ENCODE peak calls at places on chromosomes 4 and X, in ten cellular contexts. One of them, this sample, is unnamed. For H3K4me1, the result is how much of the 10 kb centered on the place peaks cover.

GRCh38 chr4:76690091-76690905 is 207.6 kb downstream of the SOWAHB start:
- DNase-seq in right lobe of liver: peak
- DNase-seq in heart left ventricle: no peak
- DNase-seq in GM12878: no peak
- DNase-seq in spleen: no peak
- DNase-seq in uterus: no peak
- DNase-seq in prostate gland: no peak
- DNase-seq in A549: peak
- DNase-seq in esophagus squamous epithelium: no peak
- DNase-seq in K562: no peak
- DNase-seq in this sample: no peak

GRCh38 chr4:146643812-146644401 is 5.2 kb downstream of the POU4F2 start:
- DNase-seq in heart left ventricle: no peak
- DNase-seq in esophagus squamous epithelium: no peak
- DNase-seq in prostate gland: no peak
- DNase-seq in GM12878: no peak
- DNase-seq in spleen: no peak
- DNase-seq in right lobe of liver: no peak
- DNase-seq in A549: no peak
- DNase-seq in K562: no peak
- DNase-seq in uterus: no peak
- DNase-seq in this sample: no peak

GRCh38 chr4:84855774-84856173 is 110.7 kb downstream of the WDFY3 start:
- DNase-seq in heart left ventricle: no peak
- DNase-seq in K562: no peak
- DNase-seq in uterus: no peak
- DNase-seq in spleen: no peak
- DNase-seq in prostate gland: peak
- DNase-seq in right lobe of liver: no peak
- DNase-seq in GM12878: no peak
- DNase-seq in esophagus squamous epithelium: no peak
- DNase-seq in A549: no peak
- DNase-seq in this sample: peak

GRCh38 chr4:8182858-8183725 is 16.0 kb upstream of the SH3TC1 start:
- DNase-seq in spleen: peak
- DNase-seq in prostate gland: peak
- DNase-seq in A549: peak
- DNase-seq in GM12878: no peak
- DNase-seq in right lobe of liver: peak
- DNase-seq in K562: peak
- DNase-seq in esophagus squamous epithelium: no peak
- DNase-seq in heart left ventricle: peak
- DNase-seq in uterus: peak
- DNase-seq in this sample: peak

GRCh38 chr4:41080964-41081363 is 133.4 kb downstream of the APBB2 start:
- DNase-seq in GM12878: no peak
- DNase-seq in spleen: no peak
- DNase-seq in K562: no peak
- DNase-seq in A549: no peak
- DNase-seq in right lobe of liver: no peak
- DNase-seq in uterus: no peak
- DNase-seq in esophagus squamous epithelium: no peak
- DNase-seq in heart left ventricle: no peak
- DNase-seq in prostate gland: no peak
- DNase-seq in this sample: no peak

GRCh38 chr4:38728651-38729141 is 54.1 kb downstream of the TLR10 start:
- DNase-seq in esophagus squamous epithelium: no peak
- DNase-seq in spleen: no peak
- DNase-seq in uterus: no peak
- DNase-seq in K562: no peak
- DNase-seq in right lobe of liver: no peak
- DNase-seq in heart left ventricle: no peak
- DNase-seq in A549: no peak
- DNase-seq in prostate gland: peak
- DNase-seq in GM12878: no peak
- DNase-seq in this sample: peak

GRCh38 chr4:8540072-8540471 is 40.1 kb upstream of the GPR78 start:
- DNase-seq in spleen: peak
- DNase-seq in uterus: no peak
- DNase-seq in GM12878: peak
- DNase-seq in prostate gland: no peak
- DNase-seq in A549: no peak
- DNase-seq in esophagus squamous epithelium: no peak
- DNase-seq in heart left ventricle: no peak
- DNase-seq in right lobe of liver: no peak
- DNase-seq in K562: no peak
- DNase-seq in this sample: no peak

GRCh38 chr4:184688447-184688846 is 38.9 kb downstream of the PRIMPOL start:
- DNase-seq in K562: no peak
- DNase-seq in right lobe of liver: no peak
- DNase-seq in esophagus squamous epithelium: no peak
- DNase-seq in prostate gland: no peak
- DNase-seq in spleen: no peak
- DNase-seq in uterus: no peak
- DNase-seq in heart left ventricle: no peak
- DNase-seq in GM12878: no peak
- DNase-seq in A549: peak
- DNase-seq in this sample: no peak

GRCh38 chr4:147590249-147590920 is 26.8 kb upstream of the TMEM184C start:
- DNase-seq in right lobe of liver: no peak
- DNase-seq in esophagus squamous epithelium: no peak
- DNase-seq in K562: peak
- DNase-seq in prostate gland: peak
- DNase-seq in heart left ventricle: no peak
- DNase-seq in spleen: no peak
- DNase-seq in A549: peak
- DNase-seq in GM12878: no peak
- DNase-seq in uterus: peak
- DNase-seq in this sample: peak

GRCh38 chr4:22167201-22167600 is 218.6 kb upstream of the KCNIP4 start:
- DNase-seq in spleen: no peak
- DNase-seq in esophagus squamous epithelium: no peak
- DNase-seq in prostate gland: no peak
- DNase-seq in A549: no peak
- DNase-seq in uterus: no peak
- DNase-seq in K562: no peak
- DNase-seq in heart left ventricle: no peak
- DNase-seq in right lobe of liver: no peak
- DNase-seq in GM12878: no peak
- DNase-seq in this sample: no peak

GRCh38 chr4:16269742-16270522 is 43.7 kb upstream of the TAPT1 start:
- DNase-seq in spleen: no peak
- DNase-seq in uterus: no peak
- DNase-seq in GM12878: no peak
- DNase-seq in heart left ventricle: no peak
- DNase-seq in right lobe of liver: no peak
- DNase-seq in prostate gland: no peak
- DNase-seq in esophagus squamous epithelium: no peak
- DNase-seq in K562: no peak
- DNase-seq in A549: no peak
- DNase-seq in this sample: no peak

GRCh38 chrX:125628435-125628834 is 308.8 kb downstream of the TEX13C start:
- DNase-seq in A549: no peak
- DNase-seq in prostate gland: no peak
- DNase-seq in esophagus squamous epithelium: no peak
- DNase-seq in right lobe of liver: no peak
- DNase-seq in K562: no peak
- DNase-seq in GM12878: no peak
- DNase-seq in spleen: no peak
- DNase-seq in uterus: no peak
- DNase-seq in heart left ventricle: no peak
- DNase-seq in this sample: no peak

GRCh38 chrX:155028749-155029360 is 2.2 kb downstream of the FUNDC2 start:
- DNase-seq in spleen: no peak
- DNase-seq in heart left ventricle: no peak
- DNase-seq in A549: no peak
- DNase-seq in K562: no peak
- DNase-seq in uterus: no peak
- DNase-seq in right lobe of liver: no peak
- DNase-seq in esophagus squamous epithelium: no peak
- DNase-seq in prostate gland: no peak
- DNase-seq in GM12878: no peak
- DNase-seq in this sample: no peak

DNA sequence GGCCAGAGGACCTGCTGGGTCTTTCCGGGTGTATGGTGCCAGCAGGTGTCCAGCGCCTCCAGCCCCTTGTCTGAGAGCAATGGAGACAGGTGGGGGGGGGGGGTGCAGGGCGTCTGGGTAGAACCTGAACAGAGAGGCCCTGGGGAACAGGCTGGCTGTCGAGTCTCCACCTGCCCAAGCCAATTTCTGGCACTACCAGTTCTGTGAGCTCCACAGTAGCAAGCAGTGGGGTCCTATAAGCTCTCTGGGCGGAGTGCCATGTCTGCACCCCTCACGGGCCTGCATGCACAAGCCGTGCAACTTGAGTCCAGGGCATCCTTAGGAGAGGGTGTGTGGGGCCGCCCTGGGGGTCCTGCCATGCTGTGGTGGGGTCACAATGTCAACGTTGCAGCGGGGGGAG is 10.1 kb upstream of the FGFR3 start:
- DNase-seq in heart left ventricle: no peak
- DNase-seq in right lobe of liver: no peak
- DNase-seq in uterus: no peak
- DNase-seq in prostate gland: no peak
- DNase-seq in spleen: no peak
- DNase-seq in K562: no peak
- DNase-seq in A549: no peak
- DNase-seq in esophagus squamous epithelium: no peak
- DNase-seq in GM12878: no peak
- DNase-seq in this sample: no peak
- H3K4me1 ChIP-seq in heart left ventricle: under half
- H3K4me1 ChIP-seq in right lobe of liver: under half
- H3K4me1 ChIP-seq in uterus: under half
- H3K4me1 ChIP-seq in prostate gland: under half
- H3K4me1 ChIP-seq in spleen: under half
- H3K4me1 ChIP-seq in K562: under half
- H3K4me1 ChIP-seq in A549: under half
- H3K4me1 ChIP-seq in esophagus squamous epithelium: half or more
- H3K4me1 ChIP-seq in GM12878: under half
- H3K4me1 ChIP-seq in this sample: under half

DNA sequence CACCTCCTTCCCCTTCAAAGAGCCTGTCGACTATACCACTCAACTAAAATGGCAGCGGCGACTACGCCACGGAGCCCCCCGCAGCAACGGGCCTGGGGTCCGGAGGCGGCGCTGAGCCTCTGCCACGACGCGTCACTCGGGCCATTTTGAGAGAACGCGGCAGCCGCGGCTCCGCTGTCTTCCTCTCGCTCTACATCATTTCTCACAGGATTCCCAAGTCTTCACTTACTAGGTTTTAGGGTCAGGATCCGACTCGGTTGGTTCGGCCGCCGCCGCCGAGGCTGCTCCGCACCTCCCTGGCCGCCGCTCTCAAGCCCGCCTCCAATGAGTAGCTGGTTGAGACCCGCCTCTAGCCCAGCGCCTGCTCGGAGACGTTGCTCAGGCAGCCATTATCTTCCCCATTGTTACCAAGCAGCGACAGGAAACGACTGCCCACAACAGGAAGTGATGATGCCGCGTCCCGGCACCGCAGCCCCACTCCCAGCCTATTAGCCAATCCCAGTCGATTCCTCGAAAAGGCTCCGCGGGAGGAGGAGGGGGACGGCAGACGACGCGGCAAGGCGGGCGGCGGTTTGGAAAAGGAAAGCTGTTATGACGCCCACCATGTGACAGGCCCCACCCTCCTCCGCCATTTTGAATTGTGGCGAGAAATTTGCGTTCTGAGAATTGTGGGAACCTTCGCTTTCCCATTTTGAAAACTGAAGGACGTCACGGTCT is at the start of gene RLIM:
- DNase-seq in esophagus squamous epithelium: peak
- DNase-seq in right lobe of liver: peak
- DNase-seq in GM12878: peak
- DNase-seq in K562: peak
- DNase-seq in spleen: peak
- DNase-seq in uterus: peak
- DNase-seq in heart left ventricle: peak
- DNase-seq in A549: peak
- DNase-seq in prostate gland: peak
- DNase-seq in this sample: peak
- TF ChIP-seq POLR2A in esophagus squamous epithelium: peak
- TF ChIP-seq POLR2A in right lobe of liver: peak
- TF ChIP-seq POLR2A in GM12878: peak
- TF ChIP-seq POLR2A in K562: peak
- TF ChIP-seq POLR2A in spleen: no peak
- TF ChIP-seq POLR2A in uterus: peak
- TF ChIP-seq POLR2A in heart left ventricle: peak
- TF ChIP-seq POLR2A in A549: peak
- TF ChIP-seq POLR2A in prostate gland: peak
- TF ChIP-seq POLR2A in this sample: peak

GRCh38 chr4:10496200-10496599 is 39.0 kb upstream of the ZNF518B start:
- DNase-seq in GM12878: no peak
- DNase-seq in prostate gland: no peak
- DNase-seq in K562: no peak
- DNase-seq in A549: no peak
- DNase-seq in right lobe of liver: no peak
- DNase-seq in heart left ventricle: no peak
- DNase-seq in uterus: no peak
- DNase-seq in esophagus squamous epithelium: no peak
- DNase-seq in spleen: no peak
- DNase-seq in this sample: no peak
- H3K4me1 ChIP-seq in GM12878: under half
- H3K4me1 ChIP-seq in prostate gland: under half
- H3K4me1 ChIP-seq in K562: under half
- H3K4me1 ChIP-seq in A549: under half
- H3K4me1 ChIP-seq in right lobe of liver: under half
- H3K4me1 ChIP-seq in heart left ventricle: under half
- H3K4me1 ChIP-seq in uterus: under half
- H3K4me1 ChIP-seq in esophagus squamous epithelium: under half
- H3K4me1 ChIP-seq in spleen: under half
- H3K4me1 ChIP-seq in this sample: under half

DNA sequence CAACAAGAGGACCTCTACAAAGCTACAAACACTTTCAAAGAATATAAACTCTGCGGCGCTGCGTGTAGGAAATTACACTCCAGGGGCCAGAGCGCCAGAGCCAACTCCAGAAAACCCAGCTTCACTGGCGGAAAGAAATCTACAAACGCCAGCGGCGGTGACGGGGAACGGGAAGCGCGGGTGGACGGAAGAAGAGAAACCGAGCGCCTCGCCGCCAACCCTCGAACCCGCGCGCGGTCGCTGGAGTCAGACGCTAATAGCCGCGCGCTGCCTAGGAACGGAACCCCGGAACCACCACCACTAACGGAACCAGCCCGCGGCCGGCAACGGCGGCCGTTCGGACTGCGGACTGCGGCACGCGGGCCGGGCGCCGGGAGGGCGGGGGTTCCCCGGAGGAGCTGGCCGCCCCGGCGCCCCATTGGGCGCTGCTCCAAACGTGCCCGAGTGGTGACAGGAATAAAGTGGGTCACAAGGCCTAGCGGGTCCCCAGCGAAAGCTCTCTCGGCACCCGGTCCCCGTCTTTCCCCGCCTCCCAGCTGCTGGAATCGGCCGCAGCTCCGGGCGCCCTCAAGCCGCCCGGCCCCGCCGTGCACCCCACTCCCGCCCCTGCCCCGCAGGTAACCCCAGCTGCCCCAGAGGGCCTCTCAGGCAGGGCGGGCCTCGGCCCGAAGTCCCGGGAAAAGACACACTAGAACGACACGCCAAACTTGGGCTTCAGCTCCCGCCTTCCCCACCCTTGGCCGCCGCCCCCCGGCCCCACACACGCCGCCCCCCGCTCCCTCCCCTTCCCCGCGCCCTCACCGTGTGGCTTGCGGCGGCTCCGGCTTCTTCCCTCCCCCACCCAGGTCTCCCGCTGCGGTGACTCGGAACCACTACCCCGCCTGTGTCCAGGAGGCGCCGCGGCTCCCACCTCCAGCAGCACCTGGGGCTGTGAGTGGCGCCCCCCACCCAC is 752 bp downstream of the CLOCK start:
- DNase-seq in GM12878: no peak
- DNase-seq in prostate gland: peak
- DNase-seq in spleen: peak
- DNase-seq in K562: peak
- DNase-seq in heart left ventricle: peak
- DNase-seq in A549: peak
- DNase-seq in right lobe of liver: peak
- DNase-seq in esophagus squamous epithelium: peak
- DNase-seq in uterus: peak
- DNase-seq in this sample: peak
- TF ChIP-seq POLR2A in GM12878: peak
- TF ChIP-seq POLR2A in prostate gland: peak
- TF ChIP-seq POLR2A in spleen: no peak
- TF ChIP-seq POLR2A in K562: peak
- TF ChIP-seq POLR2A in heart left ventricle: peak
- TF ChIP-seq POLR2A in A549: peak
- TF ChIP-seq POLR2A in right lobe of liver: peak
- TF ChIP-seq POLR2A in esophagus squamous epithelium: no peak
- TF ChIP-seq POLR2A in uterus: peak
- TF ChIP-seq POLR2A in this sample: no peak